ENCODE peak calls at places on chromosomes 1 and 21, in four cellular contexts. X is GM23248, O is PC-9, E is GM23338. Y is an unnamed sample. For H3K4me1, the result is how much of the 10 kb centered on the place peaks cover.

GRCh38 chr1:50350868-50351267 is 72.4 kb downstream of the DMRTA2 start:
- DNase-seq in X (no peak), O (no peak), E (no peak), Y (no peak)

GRCh38 chr1:242467556-242468145 is 56.8 kb downstream of the PLD5 start:
- DNase-seq in X (peak), O (no peak), E (peak), Y (peak)

GRCh38 chr1:55338448-55338820 is 123.3 kb upstream of the USP24 start:
- DNase-seq in X (no peak), O (no peak), E (no peak), Y (no peak)

GRCh38 chr1:174445817-174446216 is 1.9 kb upstream of the GPR52 start:
- DNase-seq in X (no peak), O (no peak), E (peak), Y (no peak)

GRCh38 chr1:240465531-240465940 is 146.4 kb downstream of the GREM2 start:
- DNase-seq in X (no peak), O (no peak), E (peak), Y (no peak)

GRCh38 chr1:29161977-29162376 is 19.7 kb downstream of the SRSF4 start:
- DNase-seq in X (no peak), O (no peak), E (no peak), Y (no peak)

GRCh38 chr21:45002381-45003204 is 62.8 kb downstream of the SLX9 start:
- DNase-seq in X (no peak), O (no peak), E (no peak), Y (no peak)

GRCh38 chr21:43343095-43343991 is 83.6 kb downstream of the SIK1 start:
- DNase-seq in X (no peak), O (peak), E (no peak), Y (no peak)

GRCh38 chr1:17112076-17112475 is 7.2 kb downstream of the PADI2 start:
- DNase-seq in X (no peak), O (no peak), E (no peak), Y (no peak)

GRCh38 chr1:8848663-8849386 is 29.7 kb downstream of the ENO1 start:
- DNase-seq in X (peak), O (peak), E (peak), Y (peak)

GRCh38 chr1:77031101-77031662 is 163.9 kb downstream of the ST6GALNAC5 start:
- DNase-seq in X (peak), O (peak), E (no peak), Y (no peak)

GRCh38 chr1:219365435-219365834 is 191.8 kb downstream of the LYPLAL1 start:
- DNase-seq in X (no peak), O (no peak), E (no peak), Y (no peak)

GRCh38 chr1:56645663-56646330 is 683 bp downstream of the PRKAA2 start:
- DNase-seq in X (peak), O (no peak), E (peak), Y (no peak)

GRCh38 chr1:64471218-64471719 is 1.3 kb downstream of the CACHD1 start:
- DNase-seq in X (peak), O (no peak), E (peak), Y (no peak)

GRCh38 chr1:77514871-77515776 is 167.3 kb downstream of the ZZZ3 start:
- DNase-seq in X (peak), O (no peak), E (peak), Y (peak)

GRCh38 chr1:47651311-47652089 is 213.7 kb downstream of the FOXD2 start:
- DNase-seq in X (no peak), O (no peak), E (no peak), Y (no peak)

GRCh38 chr1:47536646-47537118 is 98.8 kb downstream of the FOXD2 start:
- DNase-seq in X (no peak), O (no peak), E (no peak), Y (no peak)

GRCh38 chr1:193335797-193336428 is 149.5 kb upstream of the B3GALT2 start:
- DNase-seq in X (peak), O (no peak), E (peak), Y (no peak)

DNA sequence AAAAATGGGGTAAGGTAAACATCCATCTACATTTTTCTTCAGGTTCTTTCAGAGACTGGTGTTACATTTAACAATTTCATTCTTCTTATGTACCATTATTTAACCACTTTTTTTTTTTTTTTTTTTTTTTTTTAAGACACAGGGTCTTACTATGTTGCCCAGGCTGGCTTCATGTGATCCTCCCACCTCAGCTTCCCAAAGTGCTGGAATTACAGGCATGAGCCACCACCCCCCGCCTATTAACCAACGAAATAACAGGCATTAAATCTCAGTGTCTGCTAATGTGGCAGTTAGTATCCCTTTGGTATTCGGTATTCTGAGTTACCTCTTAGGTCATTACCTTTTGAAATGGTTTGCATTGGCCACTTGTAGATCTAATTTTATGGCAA is 84.0 kb downstream of the MRPL37 start:
- DNase-seq in X (no peak), O (no peak), E (no peak), Y (no peak)
- H3K4me1 ChIP-seq in X (under half), O (under half), E (under half), Y (under half)

DNA sequence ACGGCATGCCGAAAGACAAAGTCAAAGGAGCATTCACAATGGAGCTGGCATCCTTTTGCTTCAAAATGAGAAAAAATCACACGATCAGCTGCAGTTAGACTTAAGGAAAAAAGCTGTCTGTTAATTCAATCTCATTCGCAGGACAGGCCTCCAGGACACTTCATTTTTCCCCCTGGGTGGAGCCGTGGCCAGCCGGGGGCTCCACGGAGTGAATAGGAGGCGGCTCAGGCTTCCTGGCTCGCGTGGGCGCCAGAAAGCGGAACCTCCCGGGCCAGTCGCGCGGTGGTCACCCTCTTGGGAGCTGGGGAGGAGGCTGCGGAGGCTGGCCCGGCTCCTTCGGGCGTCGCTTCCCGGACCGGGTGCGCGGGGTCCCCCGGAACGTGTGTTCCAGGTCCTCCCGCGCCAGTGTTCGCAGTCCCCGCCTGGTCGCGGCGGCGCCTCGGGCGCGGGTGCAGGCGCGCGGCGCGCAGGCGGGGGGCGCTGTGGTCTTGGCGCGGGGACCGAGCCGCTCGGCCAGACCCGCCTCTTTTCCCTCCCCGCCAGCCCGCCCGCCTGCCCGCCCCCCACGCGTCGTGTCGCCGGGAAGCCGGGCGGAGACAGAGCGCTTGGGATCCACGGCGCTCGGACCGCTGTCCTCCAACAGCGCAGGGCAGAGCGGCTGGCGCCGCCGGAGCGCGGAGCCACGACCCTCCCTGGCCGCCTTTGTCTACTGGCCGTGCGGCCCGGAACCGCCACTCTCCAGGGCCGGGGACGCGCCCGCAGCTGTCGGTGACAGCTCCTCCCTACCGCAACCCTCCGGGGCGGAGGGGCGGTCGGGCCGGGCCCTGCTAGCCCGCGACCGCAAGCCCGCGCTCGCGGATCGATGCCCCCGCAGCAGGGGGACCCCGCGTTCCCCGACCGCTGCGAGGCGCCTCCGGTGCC is at the start of gene RHOU:
- DNase-seq in X (peak), O (no peak), E (peak), Y (peak)
- TF ChIP-seq EZH2 in X (no peak), O (no peak), E (peak), Y (no peak)

DNA sequence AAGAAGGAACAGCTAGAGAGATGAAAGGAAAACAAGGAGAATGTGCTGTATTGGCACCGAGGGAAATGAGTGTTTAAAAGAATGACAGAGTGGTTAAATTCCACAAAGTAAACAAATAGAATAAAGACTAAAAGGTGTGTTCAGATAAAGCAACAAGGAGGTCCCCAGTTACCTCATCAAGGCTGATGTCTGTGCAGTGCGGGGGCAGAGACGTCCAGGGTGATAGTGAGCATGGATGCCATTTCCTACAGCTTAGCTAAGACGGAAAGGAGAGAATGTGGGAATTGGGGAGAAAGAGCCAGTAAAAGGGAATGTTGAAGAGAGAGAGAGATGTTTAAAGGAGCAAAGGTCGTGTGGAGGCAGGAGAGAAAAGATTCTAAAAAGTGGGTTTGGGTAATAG is 15.5 kb downstream of the LMOD1 start:
- DNase-seq in X (no peak), O (no peak), E (no peak), Y (no peak)
- H3K4me1 ChIP-seq in X (under half), O (under half), E (under half), Y (under half)

GRCh38 chr1:151716771-151717631 is at the start of gene CELF3:
- DNase-seq in X (peak), O (no peak), E (peak), Y (no peak)
- TF ChIP-seq EZH2 in X (no peak), O (no peak), E (no peak), Y (no peak)

DNA sequence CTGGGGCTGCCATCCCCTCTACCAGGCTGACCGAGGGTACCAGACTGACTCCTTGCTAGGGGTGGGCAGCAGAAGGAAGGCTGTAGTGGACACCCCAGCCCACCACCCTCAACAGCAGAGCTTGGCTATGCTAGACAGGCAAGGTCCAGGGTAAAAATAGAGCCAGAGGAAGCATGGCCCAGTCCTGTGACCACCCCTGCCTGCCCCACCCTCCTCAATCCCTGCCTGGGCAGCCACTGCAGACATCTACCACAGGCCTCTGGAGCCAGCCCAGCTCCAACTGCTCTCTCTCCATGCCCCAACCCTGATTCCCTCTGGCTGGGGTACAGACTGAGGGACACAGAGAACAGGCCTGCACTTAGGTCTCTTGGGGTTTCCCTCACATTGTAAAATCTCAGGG is 1.7 kb downstream of the S100A1 start:
- DNase-seq in X (peak), O (no peak), E (no peak), Y (no peak)
- H3K4me1 ChIP-seq in X (under half), O (under half), E (under half), Y (under half)

DNA sequence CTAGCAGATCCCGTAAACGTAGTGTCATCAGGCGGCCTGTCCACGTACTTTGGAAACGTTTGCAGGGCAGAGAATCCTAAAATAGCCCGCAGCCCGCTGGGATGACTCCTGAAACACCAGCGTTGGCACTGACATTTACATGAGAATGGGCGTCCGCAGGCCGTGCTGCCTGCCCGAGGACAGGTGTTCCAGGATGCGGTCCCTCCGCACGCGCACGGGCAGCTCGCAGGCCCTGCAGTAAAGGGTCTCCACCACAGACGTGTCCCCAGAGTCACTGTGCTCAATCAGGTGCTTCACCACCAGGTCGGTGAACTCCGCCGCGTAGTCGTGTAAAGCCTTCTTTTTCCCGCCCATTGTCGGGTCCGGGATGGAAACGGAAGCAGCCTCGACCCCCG is 5.9 kb upstream of the CCDC27 start:
- DNase-seq in X (peak), O (no peak), E (peak), Y (no peak)
- TF ChIP-seq EZH2 in X (no peak), O (no peak), E (no peak), Y (no peak)

Y was measured in HCT116.